ENCODE peak calls at places on chromosome 17, in ten cellular contexts. G is GM12865; O is cardiac fibroblast; H is A549; Q is fibroblast of lung; R is cardiac muscle cell; W is colonic mucosa; M is right cardiac atrium; I is lower leg skin; L is CD4-positive, CD25-positive, alpha-beta regulatory T cell. D is an unnamed sample.

GRCh38 chr17:80761421-80761871 is 216.8 kb downstream of the RPTOR start:
- DNase-seq in M (no peak), I (no peak), R (no peak), H (no peak), W (no peak), Q (peak; percentile 89), L (peak; percentile 82), G (no peak), O (peak; percentile 52), D (peak; percentile 79)

GRCh38 chr17:68057531-68057952 is 22.0 kb downstream of the KPNA2 start:
- DNase-seq in G (peak; percentile 43), I (no peak), O (peak; percentile 67), M (no peak), L (peak; percentile 50), W (peak; percentile 46), Q (no peak), R (no peak), H (peak; percentile 66), D (no peak)

GRCh38 chr17:61903251-61903650 is 24.5 kb downstream of the INTS2 start:
- DNase-seq in H (no peak), O (no peak), G (no peak), R (no peak), Q (no peak), W (no peak), L (no peak), M (no peak), I (no peak), D (no peak)

GRCh38 chr17:258045-258734 is 76.7 kb upstream of the DOC2B start:
- DNase-seq in W (peak; percentile 15), M (no peak), Q (no peak), O (no peak), R (no peak), L (peak; percentile 4), H (no peak), G (no peak), I (no peak), D (no peak)

GRCh38 chr17:65345261-65346060 is 208.3 kb downstream of the RGS9 start:
- DNase-seq in O (no peak), G (no peak), I (no peak), L (no peak), M (no peak), Q (peak; percentile 77), R (no peak), W (no peak), H (no peak), D (no peak)

GRCh38 chr17:61389670-61390478 is 9.8 kb upstream of the TBX2 start:
- DNase-seq in Q (no peak), L (no peak), W (no peak), O (peak; percentile 66), R (peak; percentile 70), G (peak; percentile 51), M (no peak), I (no peak), H (peak; percentile 58), D (no peak)

GRCh38 chr17:63420868-63421680 is 25.0 kb downstream of the CYB561 start:
- DNase-seq in O (no peak), W (no peak), I (no peak), H (no peak), Q (no peak), G (no peak), L (no peak), M (no peak), R (no peak), D (no peak)

GRCh38 chr17:28174352-28175046 is 132.0 kb downstream of the NLK start:
- DNase-seq in L (peak; percentile 65), R (peak; percentile 26), M (no peak), G (peak; percentile 26), I (no peak), O (no peak), W (no peak), Q (peak; percentile 10), H (no peak), D (no peak)

GRCh38 chr17:28511858-28512461 is 5.8 kb downstream of the FOXN1 start:
- DNase-seq in L (no peak), G (no peak), H (no peak), Q (no peak), O (no peak), M (no peak), R (no peak), W (no peak), I (no peak), D (no peak)

GRCh38 chr17:81547614-81547982 is 4.6 kb downstream of the FAAP100 start:
- DNase-seq in H (no peak), Q (no peak), W (no peak), O (no peak), R (no peak), M (no peak), I (no peak), G (no peak), L (no peak), D (no peak)

GRCh38 chr17:12588531-12588930 is 77.2 kb upstream of the MYOCD start:
- DNase-seq in O (no peak), W (no peak), M (no peak), I (no peak), G (no peak), L (no peak), R (no peak), H (no peak), Q (no peak), D (no peak)

GRCh38 chr17:12591336-12591735 is 74.4 kb upstream of the MYOCD start:
- DNase-seq in O (no peak), G (no peak), H (peak; percentile 68), M (no peak), W (no peak), Q (no peak), L (no peak), R (no peak), I (no peak), D (no peak)

GRCh38 chr17:12592941-12593340 is 72.7 kb upstream of the MYOCD start:
- DNase-seq in H (no peak), W (no peak), Q (peak; percentile 16), L (no peak), I (no peak), M (no peak), G (no peak), R (no peak), O (no peak), D (no peak)

GRCh38 chr17:12584727-12585126 is 81.0 kb upstream of the MYOCD start:
- DNase-seq in M (no peak), I (no peak), R (no peak), Q (no peak), G (no peak), O (no peak), W (no peak), L (no peak), H (no peak), D (no peak)

DNA sequence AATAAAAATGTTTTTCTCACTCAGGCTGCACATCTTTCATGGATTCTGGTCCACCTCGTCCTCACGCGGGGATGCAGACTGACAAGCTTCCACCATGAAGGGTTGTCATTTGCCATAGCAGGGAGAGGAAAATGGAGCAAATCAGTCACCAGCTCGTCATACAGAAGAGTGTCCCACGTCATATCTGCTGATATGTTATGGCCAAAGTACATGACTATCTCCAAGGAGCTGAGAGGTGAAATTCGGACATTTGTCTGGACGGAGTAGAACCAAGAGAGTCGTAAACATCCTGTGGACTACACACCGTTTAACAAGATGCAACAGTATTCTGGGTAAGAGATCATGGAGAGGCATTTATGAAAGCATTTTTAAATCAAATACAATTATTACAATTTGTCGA is 75.3 kb upstream of the MYOCD start:
- DNase-seq in W (no peak), H (no peak), M (no peak), Q (no peak), L (no peak), G (no peak), O (no peak), I (no peak), R (no peak), D (no peak)
- H3K4me3 ChIP-seq in W (no peak overlapping the region), H (no peak overlapping the region), M (no peak overlapping the region), Q (no peak overlapping the region), L (no peak overlapping the region), G (no peak overlapping the region), O (no peak overlapping the region), I (no peak overlapping the region), R (no peak overlapping the region), D (no peak overlapping the region)

DNA sequence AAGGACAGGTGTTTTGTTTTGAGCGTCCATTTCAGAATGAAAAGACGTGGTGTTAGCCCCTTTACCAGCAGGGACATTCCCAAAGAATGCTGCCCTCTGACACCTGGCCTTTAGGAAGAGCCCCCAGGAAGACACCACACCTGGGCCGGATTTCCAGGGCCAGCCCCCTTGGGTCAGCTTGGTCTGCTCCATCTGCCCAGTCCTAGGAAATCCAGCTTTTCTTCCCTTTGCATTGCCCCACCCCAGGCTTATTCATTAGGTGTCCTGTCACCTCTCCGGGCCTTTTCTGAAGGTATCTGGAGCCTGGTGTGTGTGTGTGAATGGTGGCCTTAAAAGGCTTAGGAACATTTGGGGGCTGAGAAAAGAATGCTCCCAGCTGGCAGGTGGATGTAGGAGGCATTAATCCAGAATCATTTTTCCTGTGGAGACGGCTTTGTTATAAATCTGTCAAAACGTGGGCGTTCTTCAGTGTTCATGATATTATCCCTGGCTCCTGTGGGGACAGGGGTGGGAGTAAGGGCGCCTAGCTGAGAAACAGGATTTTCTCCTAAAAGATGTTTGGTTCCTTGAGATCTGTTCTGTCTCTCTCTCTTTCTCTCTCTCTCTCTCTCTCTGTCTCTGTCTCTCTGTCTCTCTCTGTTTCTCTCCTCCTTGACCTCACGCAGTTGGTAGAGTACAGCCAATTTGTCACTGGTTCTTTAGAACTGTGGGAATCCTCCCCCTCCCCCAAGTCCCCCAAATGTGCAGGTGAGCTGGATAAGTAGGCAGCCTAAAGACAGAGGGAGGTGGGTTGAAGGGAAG is 84.0 kb downstream of the NTN1 start:
- DNase-seq in L (no peak), I (no peak), Q (no peak), G (no peak), O (no peak), R (no peak), H (no peak), W (no peak), M (no peak), D (no peak)
- H3K4me3 ChIP-seq in L (no peak overlapping the region), I (no peak overlapping the region), Q (no peak overlapping the region), G (no peak overlapping the region), O (no peak overlapping the region), R (no peak overlapping the region), H (no peak overlapping the region), W (no peak overlapping the region), M (no peak overlapping the region), D (no peak overlapping the region)

GRCh38 chr17:78343433-78344201 is 16.3 kb downstream of the SOCS3 start:
- DNase-seq in G (peak; percentile 81), M (no peak), W (peak; percentile 53), Q (no peak), I (no peak), R (no peak), O (no peak), L (peak; percentile 96), H (no peak), D (no peak)
- H3K4me3 ChIP-seq in G (no peak overlapping the region), M (no peak overlapping the region), W (no peak overlapping the region), Q (no peak overlapping the region), I (no peak overlapping the region), R (no peak overlapping the region), O (no peak overlapping the region), L (peak overlapping the region; percentile 67), H (no peak overlapping the region), D (no peak overlapping the region)

GRCh38 chr17:39606434-39607056 is 1.2 kb downstream of the NEUROD2 start:
- DNase-seq in H (peak; percentile 59), I (no peak), L (no peak), G (no peak), R (no peak), O (no peak), M (no peak), W (no peak), Q (no peak), D (no peak)
- H3K4me3 ChIP-seq in H (peak overlapping the region; percentile 30), I (no peak overlapping the region), L (no peak overlapping the region), G (no peak overlapping the region), R (no peak overlapping the region), O (no peak overlapping the region), M (peak overlapping the region; percentile 12), W (no peak overlapping the region), Q (no peak overlapping the region), D (no peak overlapping the region)

GRCh38 chr17:39852239-39852638 is 11.9 kb downstream of the IKZF3 start:
- DNase-seq in W (no peak), H (no peak), Q (peak; percentile 19), O (no peak), R (no peak), I (no peak), M (no peak), L (no peak), G (peak; percentile 46), D (no peak)
- H3K4me3 ChIP-seq in W (no peak overlapping the region), H (no peak overlapping the region), Q (no peak overlapping the region), O (no peak overlapping the region), R (no peak overlapping the region), I (no peak overlapping the region), M (no peak overlapping the region), L (no peak overlapping the region), G (no peak overlapping the region), D (no peak overlapping the region)

D was measured in HFF-Myc.